ENCODE peak calls at places on chromosomes 13 and 19, in five cellular contexts. S, W, C, Q and T are unnamed samples.

GRCh38 chr13:20387006-20387405 is 138.7 kb downstream of the CRYL1 start:
- DNase-seq in S (peak; percentile 14), W (no peak), C (no peak), Q (no peak), T (no peak)

GRCh38 chr13:59891053-59891452 is 272.7 kb downstream of the DIAPH3 start:
- DNase-seq in S (no peak), W (no peak), C (no peak), Q (no peak), T (no peak)

GRCh38 chr13:59384154-59384553 is 779.6 kb downstream of the DIAPH3 start:
- DNase-seq in S (no peak), W (no peak), C (no peak), Q (no peak), T (no peak)

GRCh38 chr19:3576696-3577443 is 4.1 kb downstream of the HMG20B start:
- DNase-seq in S (peak; percentile 48), W (peak; percentile 94), C (no peak), Q (peak; percentile 64), T (no peak)

GRCh38 chr19:55270172-55270942 is 9.6 kb downstream of the HSPBP1 start:
- DNase-seq in S (no peak), W (no peak), C (no peak), Q (no peak), T (no peak)

GRCh38 chr19:50663280-50663790 is 14.1 kb downstream of the C19orf81 start:
- DNase-seq in S (no peak), W (no peak), C (no peak), Q (no peak), T (no peak)

GRCh38 chr13:35953537-35954206 is 177.5 kb downstream of the DCLK1 start:
- DNase-seq in S (peak; percentile 38), W (peak; percentile 86), C (peak; percentile 50), Q (peak; percentile 82), T (no peak)

GRCh38 chr13:65966991-65967451 is 1263.1 kb downstream of the PCDH9 start:
- DNase-seq in S (no peak), W (peak; percentile 53), C (no peak), Q (no peak), T (no peak)

GRCh38 chr13:79631260-79631659 is 150.3 kb downstream of the NDFIP2 start:
- DNase-seq in S (no peak), W (no peak), C (no peak), Q (no peak), T (no peak)

GRCh38 chr19:39843919-39844793 is 2.0 kb downstream of the FBL start:
- DNase-seq in S (no peak), W (peak; percentile 60), C (no peak), Q (no peak), T (no peak)

GRCh38 chr19:8441725-8442544 is 2.8 kb upstream of the HNRNPM start:
- DNase-seq in S (no peak), W (peak; percentile 33), C (no peak), Q (no peak), T (no peak)

GRCh38 chr19:6340493-6341201 is 7.2 kb upstream of the ACER1 start:
- DNase-seq in S (no peak), W (peak; percentile 30), C (no peak), Q (no peak), T (no peak)

GRCh38 chr13:95643009-95643408 is 1.5 kb downstream of the DZIP1 start:
- DNase-seq in S (no peak), W (peak; percentile 40), C (no peak), Q (no peak), T (no peak)

GRCh38 chr13:101709952-101710351 is 257.5 kb downstream of the ITGBL1 start:
- DNase-seq in S (no peak), W (no peak), C (no peak), Q (no peak), T (no peak)

GRCh38 chr13:41960195-41960699 is 662 bp downstream of the VWA8 start:
- DNase-seq in S (no peak), W (no peak), C (no peak), Q (no peak), T (peak; percentile 5)

GRCh38 chr19:19211499-19212432 is at the start of gene NCAN:
- DNase-seq in S (no peak), W (peak; percentile 90), C (no peak), Q (peak; percentile 53), T (no peak)

GRCh38 chr19:42122691-42123607 is 9.3 kb downstream of the POU2F2 start:
- DNase-seq in S (no peak), W (no peak), C (no peak), Q (no peak), T (peak; percentile 64)

DNA sequence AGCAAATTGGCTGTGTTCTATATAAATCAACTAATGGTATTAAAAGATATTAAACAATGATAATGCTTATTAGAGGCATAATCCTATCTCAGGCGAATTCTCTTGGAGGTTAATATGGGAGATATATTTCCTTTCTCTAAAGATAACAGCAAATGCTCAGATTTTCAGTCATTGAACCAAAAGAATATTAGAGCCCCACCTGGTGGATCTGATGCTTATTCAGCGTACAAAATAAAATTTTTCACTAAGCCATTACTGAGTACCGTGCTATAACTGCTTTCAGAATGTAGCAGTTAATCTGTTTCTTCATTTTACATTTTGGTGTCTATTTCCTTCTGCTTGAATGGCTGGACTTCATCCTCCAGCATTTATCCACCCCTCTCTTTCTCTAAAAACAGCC is 143.3 kb upstream of the IPO5 start:
- DNase-seq in S (no peak), W (peak; percentile 15), C (no peak), Q (no peak), T (no peak)
- TF ChIP-seq CTCF in S (no peak), W (peak; percentile 55), C (no peak), Q (peak; percentile 58), T (peak; percentile 25)

DNA sequence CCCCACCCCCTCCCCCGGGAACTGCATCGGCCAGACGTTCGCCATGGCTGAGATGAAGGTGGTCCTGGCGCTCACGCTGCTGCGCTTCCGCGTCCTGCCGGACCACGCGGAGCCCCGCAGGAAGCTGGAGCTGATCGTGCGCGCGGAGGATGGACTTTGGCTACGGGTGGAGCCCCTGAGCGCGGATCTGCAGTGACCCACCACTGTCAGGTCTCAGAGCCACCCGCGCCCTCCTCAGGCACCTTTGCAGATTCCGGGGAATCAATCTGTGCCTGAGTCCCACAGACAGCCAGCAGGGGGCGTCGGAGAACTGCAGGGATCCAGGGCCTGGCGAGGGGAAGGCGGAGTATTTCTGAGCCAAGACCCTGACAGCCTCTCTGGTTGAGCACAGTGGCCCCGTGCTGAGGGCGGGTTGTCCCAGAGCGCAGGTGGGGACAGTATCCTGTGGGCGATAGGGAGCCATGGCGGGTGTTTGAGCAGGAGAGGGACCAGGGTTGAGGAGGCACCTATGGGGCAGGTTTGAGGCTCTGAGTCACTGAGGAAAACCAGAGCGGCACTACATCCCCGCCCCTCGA is 30.4 kb upstream of the CYP4F8 start:
- DNase-seq in S (peak; percentile 83), W (peak; percentile 61), C (peak; percentile 75), Q (peak; percentile 71), T (peak; percentile 48)
- H3K4me3 ChIP-seq in S (peak overlapping the region; percentile 8), W (no peak overlapping the region), C (no peak overlapping the region), Q (no peak overlapping the region), T (no peak overlapping the region)

DNA sequence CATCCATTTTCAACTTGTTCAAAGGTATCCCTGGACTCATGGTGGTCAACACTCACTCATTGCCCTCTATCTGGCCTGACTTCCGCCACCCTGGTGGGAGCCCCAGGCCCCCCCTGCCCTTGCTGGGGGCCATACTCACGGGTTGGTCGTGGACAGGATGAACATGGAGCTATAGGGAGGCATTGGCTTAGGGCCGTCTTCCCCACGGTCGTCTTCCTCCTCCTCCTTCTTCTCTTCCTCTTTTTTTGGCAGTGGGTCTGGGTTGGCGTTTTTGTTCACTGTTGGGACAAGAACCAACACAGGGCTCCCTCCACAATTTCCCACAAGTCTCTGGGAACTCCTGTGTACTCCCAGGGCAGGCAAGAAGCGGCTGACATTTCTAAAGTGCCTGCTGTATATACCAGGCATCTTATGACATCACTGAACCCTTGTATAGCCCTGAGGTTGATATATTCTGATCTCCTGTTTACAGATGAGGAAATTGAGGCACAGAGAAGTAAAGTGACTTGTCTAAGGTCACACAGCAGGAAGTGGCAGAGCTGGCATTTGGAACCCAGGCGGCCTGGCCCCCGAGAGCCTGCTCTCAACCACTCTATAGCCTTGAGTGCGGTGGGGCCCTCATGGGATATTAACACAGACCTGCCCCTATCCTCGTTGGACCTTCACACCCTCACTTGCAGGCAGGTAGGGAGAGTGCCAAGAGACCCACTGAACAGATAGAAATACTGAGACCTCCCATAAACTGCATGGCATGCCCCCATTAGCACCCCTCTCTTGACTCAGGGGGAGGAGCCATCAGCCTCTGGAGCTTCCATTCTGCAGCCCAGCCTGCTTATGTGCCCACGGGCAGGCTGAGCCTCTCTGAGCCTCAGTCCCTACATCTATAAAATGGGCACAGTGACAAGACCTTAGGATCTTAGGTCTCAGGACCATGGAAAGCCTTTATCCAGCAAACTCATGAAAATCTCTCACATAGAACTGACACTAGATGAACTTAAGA is 135.0 kb downstream of the IER2 start:
- DNase-seq in S (no peak), W (no peak), C (no peak), Q (no peak), T (no peak)
- H3K27me3 ChIP-seq in S (peaks cover 18% of the 10 kb centered on the region), W (no peaks in the 10 kb centered on the region), C (peaks cover 37% of the 10 kb centered on the region), Q (no peaks in the 10 kb centered on the region), T (no peaks in the 10 kb centered on the region)

GRCh38 chr19:38543807-38544568 is 73.8 kb downstream of the MAP4K1 start:
- DNase-seq in S (peak; percentile 39), W (no peak), C (peak; percentile 68), Q (peak; percentile 85), T (peak; percentile 43)

GRCh38 chr19:38545596-38545995 is 72.2 kb downstream of the MAP4K1 start:
- DNase-seq in S (no peak), W (no peak), C (no peak), Q (no peak), T (no peak)

GRCh38 chr19:38543286-38543806 is 74.4 kb downstream of the MAP4K1 start:
- DNase-seq in S (no peak), W (no peak), C (no peak), Q (no peak), T (no peak)

GRCh38 chr19:38542040-38542439 is 75.7 kb downstream of the MAP4K1 start:
- DNase-seq in S (no peak), W (no peak), C (no peak), Q (no peak), T (no peak)

GRCh38 chr19:38544569-38545315 is 73.0 kb downstream of the MAP4K1 start:
- DNase-seq in S (no peak), W (peak; percentile 64), C (no peak), Q (no peak), T (no peak)
- TF ChIP-seq CTCF in S (no peak), W (peak; percentile 54), C (peak; percentile 49), Q (no peak), T (no peak)

GRCh38 chr13:53201454-53202225 is 173.0 kb downstream of the OLFM4 start:
- DNase-seq in S (no peak), W (peak; percentile 77), C (no peak), Q (no peak), T (peak; percentile 1)
- H3K4me3 ChIP-seq in S (no peak overlapping the region), W (peak overlapping the region; percentile 23), C (no peak overlapping the region), Q (no peak overlapping the region), T (no peak overlapping the region)

GRCh38 chr19:29508181-29508580 is 17.6 kb upstream of the VSTM2B start:
- DNase-seq in S (no peak), W (no peak), C (no peak), Q (no peak), T (no peak)
- H3K27me3 ChIP-seq in S (no peaks in the 10 kb centered on the region), W (peaks cover 20% of the 10 kb centered on the region), C (peaks cover 32% of the 10 kb centered on the region), Q (no peaks in the 10 kb centered on the region), T (no peaks in the 10 kb centered on the region)